ENCODE peak calls at places on chromosomes 13 and 19, in five cellular contexts. One of them, this sample, is unnamed.

GRCh38 chr19:32130241-32130753 is 215.1 kb upstream of the ZNF507 start:
- DNase-seq in A673: no peak
- DNase-seq in CD8-positive, alpha-beta T cell: no peak
- DNase-seq in Peyer's patch: no peak
- DNase-seq in adrenal gland: no peak
- DNase-seq in this sample: no peak

GRCh38 chr19:34351382-34351802 is 13.6 kb upstream of the GPI start:
- DNase-seq in A673: no peak
- DNase-seq in adrenal gland: no peak
- DNase-seq in Peyer's patch: no peak
- DNase-seq in CD8-positive, alpha-beta T cell: peak
- DNase-seq in this sample: no peak

GRCh38 chr13:114113961-114114360 is 18.5 kb downstream of the RASA3 start:
- DNase-seq in A673: no peak
- DNase-seq in Peyer's patch: no peak
- DNase-seq in CD8-positive, alpha-beta T cell: no peak
- DNase-seq in adrenal gland: no peak
- DNase-seq in this sample: no peak

GRCh38 chr19:12628040-12629022 is 17.6 kb downstream of the ZNF791 start:
- DNase-seq in adrenal gland: no peak
- DNase-seq in CD8-positive, alpha-beta T cell: no peak
- DNase-seq in Peyer's patch: no peak
- DNase-seq in A673: no peak
- DNase-seq in this sample: no peak

GRCh38 chr13:45339867-45340266 is 1.1 kb downstream of the TPT1 start:
- DNase-seq in Peyer's patch: no peak
- DNase-seq in CD8-positive, alpha-beta T cell: no peak
- DNase-seq in adrenal gland: no peak
- DNase-seq in A673: no peak
- DNase-seq in this sample: no peak

GRCh38 chr13:107347641-107348369 is 779.9 kb upstream of the ARGLU1 start:
- DNase-seq in A673: no peak
- DNase-seq in adrenal gland: no peak
- DNase-seq in Peyer's patch: no peak
- DNase-seq in CD8-positive, alpha-beta T cell: no peak
- DNase-seq in this sample: no peak

GRCh38 chr13:33279414-33279813 is 6.1 kb downstream of the STARD13 start:
- DNase-seq in CD8-positive, alpha-beta T cell: no peak
- DNase-seq in Peyer's patch: no peak
- DNase-seq in A673: no peak
- DNase-seq in adrenal gland: no peak
- DNase-seq in this sample: no peak

GRCh38 chr13:113742000-113742441 is 17.0 kb upstream of the TMEM255B start:
- DNase-seq in Peyer's patch: peak
- DNase-seq in adrenal gland: no peak
- DNase-seq in CD8-positive, alpha-beta T cell: peak
- DNase-seq in A673: peak
- DNase-seq in this sample: peak

GRCh38 chr19:53012006-53012405 is 1.7 kb upstream of the ERVV-1 start:
- DNase-seq in adrenal gland: no peak
- DNase-seq in CD8-positive, alpha-beta T cell: no peak
- DNase-seq in A673: no peak
- DNase-seq in Peyer's patch: no peak
- DNase-seq in this sample: no peak

GRCh38 chr13:59982631-59983382 is 180.9 kb downstream of the DIAPH3 start:
- DNase-seq in adrenal gland: no peak
- DNase-seq in Peyer's patch: no peak
- DNase-seq in A673: no peak
- DNase-seq in CD8-positive, alpha-beta T cell: no peak
- DNase-seq in this sample: no peak

GRCh38 chr13:28478127-28478526 is 16.8 kb downstream of the FLT1 start:
- DNase-seq in A673: no peak
- DNase-seq in Peyer's patch: no peak
- DNase-seq in adrenal gland: no peak
- DNase-seq in CD8-positive, alpha-beta T cell: no peak
- DNase-seq in this sample: no peak

GRCh38 chr19:22503524-22503923 is 81.4 kb upstream of the ZNF98 start:
- DNase-seq in adrenal gland: no peak
- DNase-seq in CD8-positive, alpha-beta T cell: no peak
- DNase-seq in Peyer's patch: no peak
- DNase-seq in A673: no peak
- DNase-seq in this sample: no peak

GRCh38 chr19:7874080-7874856 is at the start of gene PRR36:
- DNase-seq in adrenal gland: no peak
- DNase-seq in A673: peak
- DNase-seq in Peyer's patch: peak
- DNase-seq in CD8-positive, alpha-beta T cell: no peak
- DNase-seq in this sample: peak

GRCh38 chr19:16938211-16938610 is 49.4 kb downstream of the F2RL3 start:
- DNase-seq in Peyer's patch: no peak
- DNase-seq in CD8-positive, alpha-beta T cell: no peak
- DNase-seq in A673: no peak
- DNase-seq in adrenal gland: no peak
- DNase-seq in this sample: no peak

GRCh38 chr13:64723735-64724134 is 2506.4 kb downstream of the PCDH9 start:
- DNase-seq in A673: peak
- DNase-seq in Peyer's patch: no peak
- DNase-seq in CD8-positive, alpha-beta T cell: no peak
- DNase-seq in adrenal gland: no peak
- DNase-seq in this sample: no peak

GRCh38 chr19:35066691-35067563 is 25.4 kb downstream of the HPN start:
- DNase-seq in CD8-positive, alpha-beta T cell: peak
- DNase-seq in Peyer's patch: peak
- DNase-seq in adrenal gland: peak
- DNase-seq in A673: peak
- DNase-seq in this sample: peak

GRCh38 chr19:38674388-38675133 is 27.1 kb downstream of the ACTN4 start:
- DNase-seq in A673: no peak
- DNase-seq in adrenal gland: peak
- DNase-seq in Peyer's patch: no peak
- DNase-seq in CD8-positive, alpha-beta T cell: no peak
- DNase-seq in this sample: no peak

GRCh38 chr19:17680235-17680722 is 7.9 kb downstream of the UNC13A start:
- DNase-seq in CD8-positive, alpha-beta T cell: peak
- DNase-seq in adrenal gland: peak
- DNase-seq in Peyer's patch: no peak
- DNase-seq in A673: peak
- DNase-seq in this sample: peak

GRCh38 chr19:10718205-10719196 is 622 bp downstream of the DNM2 start:
- DNase-seq in adrenal gland: peak
- DNase-seq in Peyer's patch: peak
- DNase-seq in A673: peak
- DNase-seq in CD8-positive, alpha-beta T cell: peak
- DNase-seq in this sample: peak

GRCh38 chr19:49767380-49767779 is 579 bp downstream of the AP2A1 start:
- DNase-seq in Peyer's patch: no peak
- DNase-seq in adrenal gland: no peak
- DNase-seq in CD8-positive, alpha-beta T cell: no peak
- DNase-seq in A673: no peak
- DNase-seq in this sample: no peak

GRCh38 chr19:46610413-46610775 is 9.3 kb downstream of the CALM3 start:
- DNase-seq in Peyer's patch: no peak
- DNase-seq in CD8-positive, alpha-beta T cell: no peak
- DNase-seq in A673: no peak
- DNase-seq in adrenal gland: peak
- DNase-seq in this sample: no peak

GRCh38 chr19:2477732-2478191 is 1.8 kb downstream of the GADD45B start:
- DNase-seq in adrenal gland: no peak
- DNase-seq in Peyer's patch: no peak
- DNase-seq in CD8-positive, alpha-beta T cell: peak
- DNase-seq in A673: peak
- DNase-seq in this sample: peak

GRCh38 chr13:93446256-93446655 is 219.6 kb downstream of the GPC6 start:
- DNase-seq in A673: peak
- DNase-seq in adrenal gland: no peak
- DNase-seq in CD8-positive, alpha-beta T cell: no peak
- DNase-seq in Peyer's patch: no peak
- DNase-seq in this sample: no peak

GRCh38 chr13:24995225-24995804 is 100.6 kb upstream of the PABPC3 start:
- DNase-seq in CD8-positive, alpha-beta T cell: peak
- DNase-seq in A673: peak
- DNase-seq in Peyer's patch: no peak
- DNase-seq in adrenal gland: peak
- DNase-seq in this sample: no peak

DNA sequence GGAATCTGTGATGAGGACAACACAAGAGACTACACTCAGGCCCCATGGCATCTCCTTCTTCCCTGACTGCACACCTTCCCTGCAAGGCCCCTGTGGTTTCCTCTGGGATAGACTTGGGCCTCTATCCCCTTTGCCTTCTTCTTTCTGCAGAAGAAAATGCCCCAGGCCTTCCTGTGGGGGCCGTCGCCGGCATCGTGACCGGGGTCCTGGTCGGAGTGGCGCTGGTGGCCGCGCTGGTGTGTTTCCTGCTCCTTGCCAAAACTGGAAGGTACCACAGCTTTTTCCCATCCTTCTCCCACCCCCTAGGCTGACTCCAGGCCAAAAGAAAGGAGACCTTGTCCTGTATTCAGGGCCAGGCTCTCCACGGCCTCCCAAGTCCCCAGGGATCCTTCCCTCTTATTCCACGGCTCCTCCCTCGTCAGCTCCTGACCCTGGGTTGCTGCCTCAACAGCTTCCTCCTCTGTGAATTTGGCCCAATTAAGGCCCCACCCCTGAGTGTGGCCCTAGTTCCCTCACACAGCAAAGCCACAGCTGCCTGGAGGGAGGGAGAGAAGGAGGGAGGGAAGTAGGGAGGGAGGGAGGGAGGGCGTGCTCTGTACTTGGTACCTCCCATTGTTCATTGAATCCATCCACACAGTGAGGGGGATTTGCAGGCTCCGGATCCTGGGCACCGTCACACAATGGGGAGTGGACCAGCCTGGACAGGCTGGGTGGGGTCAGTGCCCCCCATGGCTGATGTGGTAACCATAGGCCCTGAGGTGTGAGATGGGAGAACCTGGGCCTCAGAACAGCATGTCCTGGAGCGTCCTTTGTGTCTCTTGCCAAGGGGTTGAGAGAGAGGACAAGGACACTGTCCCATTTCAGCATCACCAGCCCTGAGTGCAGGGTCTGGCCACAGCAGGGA is 12.5 kb downstream of the CEACAM3 start:
- DNase-seq in adrenal gland: no peak
- DNase-seq in A673: no peak
- DNase-seq in CD8-positive, alpha-beta T cell: no peak
- DNase-seq in Peyer's patch: no peak
- DNase-seq in this sample: peak
- H3K27ac ChIP-seq in adrenal gland: no peak
- H3K27ac ChIP-seq in A673: no peak
- H3K27ac ChIP-seq in CD8-positive, alpha-beta T cell: no peak
- H3K27ac ChIP-seq in Peyer's patch: no peak
- H3K27ac ChIP-seq in this sample: peak

GRCh38 chr19:3605361-3605760 is 1.3 kb downstream of the TBXA2R start:
- DNase-seq in CD8-positive, alpha-beta T cell: peak
- DNase-seq in A673: no peak
- DNase-seq in adrenal gland: no peak
- DNase-seq in Peyer's patch: no peak
- DNase-seq in this sample: no peak
- H3K4me3 ChIP-seq in CD8-positive, alpha-beta T cell: peak
- H3K4me3 ChIP-seq in A673: no peak
- H3K4me3 ChIP-seq in adrenal gland: no peak
- H3K4me3 ChIP-seq in Peyer's patch: peak
- H3K4me3 ChIP-seq in this sample: peak

DNA sequence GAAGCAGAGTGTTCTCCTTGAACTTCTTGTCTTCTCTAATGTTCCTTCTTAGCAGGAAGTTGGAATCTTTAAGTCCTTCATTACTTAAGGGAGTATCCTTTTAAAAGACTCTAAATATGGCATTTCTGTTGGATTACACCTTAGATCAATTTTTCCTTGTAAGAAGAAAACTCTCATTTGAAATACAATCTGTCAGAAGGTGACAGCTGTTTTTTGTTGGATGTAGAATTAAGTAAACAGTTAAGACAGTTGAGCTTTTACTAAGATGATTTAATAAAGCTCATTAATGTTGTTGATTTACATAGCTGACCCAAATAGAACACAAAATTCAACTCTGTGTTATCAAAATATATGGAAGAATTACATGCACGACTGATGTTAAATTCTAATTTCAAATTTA is 16.7 kb upstream of the MBNL2 start:
- DNase-seq in A673: no peak
- DNase-seq in Peyer's patch: no peak
- DNase-seq in CD8-positive, alpha-beta T cell: no peak
- DNase-seq in adrenal gland: no peak
- DNase-seq in this sample: no peak
- TF ChIP-seq CTCF in A673: no peak
- TF ChIP-seq CTCF in Peyer's patch: no peak
- TF ChIP-seq CTCF in CD8-positive, alpha-beta T cell: no peak
- TF ChIP-seq CTCF in adrenal gland: no peak
- TF ChIP-seq CTCF in this sample: no peak

GRCh38 chr13:19984430-19985218 is 26.1 kb downstream of the ZMYM2 start:
- DNase-seq in Peyer's patch: no peak
- DNase-seq in A673: peak
- DNase-seq in adrenal gland: no peak
- DNase-seq in CD8-positive, alpha-beta T cell: no peak
- DNase-seq in this sample: no peak
- H3K27ac ChIP-seq in Peyer's patch: no peak
- H3K27ac ChIP-seq in A673: no peak
- H3K27ac ChIP-seq in adrenal gland: no peak
- H3K27ac ChIP-seq in CD8-positive, alpha-beta T cell: no peak
- H3K27ac ChIP-seq in this sample: no peak